ENCODE peak calls at places on chromosomes 13 and 19, in six cellular contexts. G, V, S, Y, Q and C are unnamed samples.

GRCh38 chr13:76812971-76813691 is 73.1 kb downstream of the KCTD12 start:
- DNase-seq in G (no peak), V (no peak), S (no peak), Y (peak; percentile 78), Q (peak; percentile 39), C (no peak)

GRCh38 chr19:1154731-1155351 is 19.2 kb downstream of the SBNO2 start:
- DNase-seq in G (no peak), V (no peak), S (peak; percentile 81), Y (peak; percentile 81), Q (peak; percentile 95), C (peak; percentile 93)

GRCh38 chr19:7395360-7395781 is 46.6 kb downstream of the ARHGEF18 start:
- DNase-seq in G (no peak), V (no peak), S (no peak), Y (no peak), Q (no peak), C (no peak)

GRCh38 chr19:10946964-10947657 is 13.7 kb upstream of the SMARCA4 start:
- DNase-seq in G (no peak), V (no peak), S (no peak), Y (no peak), Q (no peak), C (no peak)

GRCh38 chr19:34274827-34275625 is 20.7 kb downstream of the GARRE1 start:
- DNase-seq in G (no peak), V (no peak), S (no peak), Y (no peak), Q (no peak), C (no peak)

GRCh38 chr13:45257638-45258338 is 56.9 kb upstream of the KCTD4 start:
- DNase-seq in G (no peak), V (no peak), S (no peak), Y (no peak), Q (no peak), C (no peak)

GRCh38 chr19:55116232-55117062 is 990 bp downstream of the PPP1R12C start:
- DNase-seq in G (no peak), V (no peak), S (no peak), Y (peak; percentile 81), Q (peak; percentile 70), C (peak; percentile 65)

GRCh38 chr13:44293908-44294735 is 79.5 kb upstream of the SERP2 start:
- DNase-seq in G (no peak), V (no peak), S (no peak), Y (no peak), Q (no peak), C (no peak)

GRCh38 chr13:99289265-99289664 is 17.9 kb downstream of the GPR183 start:
- DNase-seq in G (no peak), V (no peak), S (no peak), Y (no peak), Q (no peak), C (no peak)

GRCh38 chr19:13014101-13014920 is 19.0 kb downstream of the NFIX start:
- DNase-seq in G (no peak), V (no peak), S (no peak), Y (no peak), Q (no peak), C (no peak)

GRCh38 chr13:101231751-101232428 is 184.4 kb downstream of the NALCN start:
- DNase-seq in G (no peak), V (no peak), S (no peak), Y (no peak), Q (no peak), C (no peak)

GRCh38 chr19:6501740-6502648 is at the start of gene TUBB4A:
- DNase-seq in G (no peak), V (no peak), S (no peak), Y (peak; percentile 17), Q (peak; percentile 64), C (no peak)

GRCh38 chr13:68099616-68100015 is 869.5 kb upstream of the PCDH9 start:
- DNase-seq in G (no peak), V (no peak), S (no peak), Y (no peak), Q (no peak), C (no peak)

GRCh38 chr13:85278851-85279250 is 520.4 kb downstream of the SLITRK6 start:
- DNase-seq in G (no peak), V (no peak), S (no peak), Y (no peak), Q (no peak), C (no peak)

GRCh38 chr13:114153485-114154080 is 21.2 kb upstream of the RASA3 start:
- DNase-seq in G (no peak), V (no peak), S (no peak), Y (no peak), Q (no peak), C (no peak)

GRCh38 chr19:7226749-7227148 is 67.5 kb downstream of the INSR start:
- DNase-seq in G (no peak), V (no peak), S (no peak), Y (no peak), Q (no peak), C (no peak)

GRCh38 chr19:41994521-41994971 is 516 bp upstream of the ATP1A3 start:
- DNase-seq in G (no peak), V (no peak), S (no peak), Y (no peak), Q (no peak), C (no peak)
- H3K4me3 ChIP-seq in G (peak overlapping the region; percentile 69), V (peak overlapping the region; percentile 45), S (peak overlapping the region; percentile 57), Y (peak overlapping the region; percentile 58), Q (no peak overlapping the region), C (no peak overlapping the region)

GRCh38 chr19:47230921-47231214 is at the start of gene BBC3:
- DNase-seq in G (no peak), V (no peak), S (no peak), Y (no peak), Q (no peak), C (no peak)
- H3K27ac ChIP-seq in G (peak within 1 kb of the TSS; percentile 99), V (peak within 1 kb of the TSS; percentile 100), S (peak within 1 kb of the TSS; percentile 100), Y (peak within 1 kb of the TSS; percentile 100), Q (peak within 1 kb of the TSS; percentile 99), C (peak within 1 kb of the TSS; percentile 70)

GRCh38 chr19:18438331-18439024 is 545 bp upstream of the ISYNA1 start:
- DNase-seq in G (no peak), V (no peak), S (no peak), Y (peak; percentile 74), Q (peak; percentile 82), C (no peak)
- TF ChIP-seq POLR2A in G (no peak), V (no peak), S (no peak), Y (no peak), Q (no peak), C (no peak)

GRCh38 chr19:44574201-44574950 is 39.0 kb upstream of the IGSF23 start:
- DNase-seq in G (no peak), V (no peak), S (no peak), Y (no peak), Q (no peak), C (no peak)
- H3K4me3 ChIP-seq in G (no peak overlapping the region), V (no peak overlapping the region), S (no peak overlapping the region), Y (no peak overlapping the region), Q (no peak overlapping the region), C (no peak overlapping the region)